ENCODE peak calls at places on chromosomes 16 and 17, in seven cellular contexts. B is HCT116, S is transverse colon, G is left ventricle myocardium superior, I is left colon, N is NCI-H1105, Y is SJSA1. W is an unnamed sample.
A peak's percentile ranks its signal among the peaks of the same experiment; 100 is the strongest.

GRCh38 chr17:31877911-31878702 is 19.1 kb upstream of the COPRS start:
- DNase-seq in B (no peak), S (no peak), G (no peak), I (no peak), N (no peak), Y (no peak), W (no peak)

GRCh38 chr16:67541391-67542263 is 13.0 kb downstream of the RIPOR1 start:
- DNase-seq in B (no peak), S (peak; percentile 5), G (peak; percentile 74), I (no peak), N (no peak), Y (no peak), W (no peak)

GRCh38 chr17:28710948-28711722 is 553 bp downstream of the PROCA1 start:
- DNase-seq in B (peak; percentile 46), S (peak; percentile 93), G (peak; percentile 94), I (peak; percentile 91), N (peak; percentile 88), Y (peak; percentile 90), W (peak; percentile 84)

GRCh38 chr16:31224092-31224955 is 7.4 kb upstream of the PYDC1 start:
- DNase-seq in B (no peak), S (no peak), G (no peak), I (no peak), N (no peak), Y (no peak), W (no peak)

GRCh38 chr16:73735018-73735417 is 561.6 kb upstream of the PSMD7 start:
- DNase-seq in B (no peak), S (no peak), G (no peak), I (no peak), N (no peak), Y (no peak), W (no peak)

GRCh38 chr16:16042076-16042475 is 92.7 kb downstream of the ABCC1 start:
- DNase-seq in B (no peak), S (no peak), G (peak; percentile 69), I (no peak), N (no peak), Y (no peak), W (no peak)

GRCh38 chr17:72077326-72077960 is 43.4 kb upstream of the SOX9 start:
- DNase-seq in B (peak; percentile 8), S (no peak), G (no peak), I (no peak), N (no peak), Y (peak; percentile 35), W (no peak)

GRCh38 chr17:13031718-13032350 is 14.0 kb upstream of the ELAC2 start:
- DNase-seq in B (peak; percentile 45), S (peak; percentile 36), G (peak; percentile 44), I (peak; percentile 49), N (peak; percentile 2), Y (no peak), W (no peak)

GRCh38 chr16:20898938-20899502 is 1.1 kb downstream of the DCUN1D3 start:
- DNase-seq in B (no peak), S (no peak), G (no peak), I (no peak), N (no peak), Y (no peak), W (no peak)

GRCh38 chr17:18896947-18897346 is 39.0 kb downstream of the PRPSAP2 start:
- DNase-seq in B (no peak), S (no peak), G (no peak), I (no peak), N (no peak), Y (no peak), W (no peak)

GRCh38 chr17:4536259-4536741 is 18.9 kb downstream of the MYBBP1A start:
- DNase-seq in B (no peak), S (no peak), G (no peak), I (no peak), N (peak; percentile 13), Y (no peak), W (no peak)

GRCh38 chr16:30997000-30997886 is 12.2 kb downstream of the HSD3B7 start:
- DNase-seq in B (peak; percentile 43), S (peak; percentile 87), G (peak; percentile 90), I (peak; percentile 89), N (peak; percentile 29), Y (peak; percentile 86), W (peak; percentile 34)

GRCh38 chr17:60773552-60773951 is 95.9 kb downstream of the BCAS3 start:
- DNase-seq in B (no peak), S (no peak), G (no peak), I (no peak), N (no peak), Y (no peak), W (no peak)

GRCh38 chr17:39271546-39271945 is 45.8 kb upstream of the STAC2 start:
- DNase-seq in B (no peak), S (no peak), G (no peak), I (no peak), N (no peak), Y (no peak), W (no peak)

GRCh38 chr17:51120357-51120738 is 320 bp downstream of the SPAG9 start:
- DNase-seq in B (no peak), S (peak; percentile 60), G (no peak), I (no peak), N (peak; percentile 59), Y (no peak), W (no peak)

GRCh38 chr17:32523827-32524552 is 37.2 kb downstream of the CDK5R1 start:
- DNase-seq in B (no peak), S (no peak), G (no peak), I (no peak), N (no peak), Y (no peak), W (no peak)

GRCh38 chr17:76955191-76955590 is 87.0 kb downstream of the MGAT5B start:
- DNase-seq in B (no peak), S (no peak), G (no peak), I (no peak), N (no peak), Y (no peak), W (no peak)

GRCh38 chr17:45936610-45937009 is 42.3 kb downstream of the MAPT start:
- DNase-seq in B (no peak), S (no peak), G (no peak), I (no peak), N (peak; percentile 62), Y (no peak), W (peak; percentile 83)

GRCh38 chr17:13099906-13100305 is 82.1 kb upstream of the ELAC2 start:
- DNase-seq in B (no peak), S (no peak), G (no peak), I (no peak), N (no peak), Y (no peak), W (no peak)

GRCh38 chr16:12132290-12132689 is 155.8 kb downstream of the SNX29 start:
- DNase-seq in B (no peak), S (no peak), G (no peak), I (no peak), N (no peak), Y (no peak), W (no peak)

W was measured in COR-L47.